ENCODE peak calls at places on chromosomes 3 and 15, in seven cellular contexts. R, H, Z, V, J, A and N are unnamed samples.

GRCh38 chr15:58442122-58442521 is 10.3 kb downstream of the LIPC start:
- DNase-seq in R (no peak), H (no peak), Z (no peak), V (no peak), J (no peak), A (peak), N (no peak)

GRCh38 chr15:58179206-58179605 is 41.0 kb downstream of the AQP9 start:
- DNase-seq in R (no peak), H (no peak), Z (no peak), V (no peak), J (no peak), A (peak), N (no peak)

GRCh38 chr15:101037090-101037830 is 118.1 kb downstream of the LRRK1 start:
- DNase-seq in R (no peak), H (no peak), Z (no peak), V (no peak), J (no peak), A (no peak), N (no peak)

GRCh38 chr3:135531996-135532395 is 433.5 kb upstream of the PPP2R3A start:
- DNase-seq in R (no peak), H (no peak), Z (no peak), V (no peak), J (no peak), A (no peak), N (no peak)

GRCh38 chr15:88454231-88454630 is 13.0 kb downstream of the MRPL46 start:
- DNase-seq in R (no peak), H (no peak), Z (no peak), V (no peak), J (no peak), A (peak), N (no peak)

GRCh38 chr3:71398157-71398836 is 185.2 kb downstream of the FOXP1 start:
- DNase-seq in R (no peak), H (no peak), Z (no peak), V (no peak), J (no peak), A (no peak), N (no peak)

GRCh38 chr3:11136871-11137626 is 17.2 kb upstream of the HRH1 start:
- DNase-seq in R (peak), H (peak), Z (no peak), V (peak), J (no peak), A (peak), N (peak)

GRCh38 chr3:127746400-127747057 is 73.8 kb downstream of the ABTB1 start:
- DNase-seq in R (no peak), H (no peak), Z (no peak), V (no peak), J (no peak), A (no peak), N (no peak)

GRCh38 chr3:119559441-119559963 is at the start of gene CD80:
- DNase-seq in R (peak), H (peak), Z (no peak), V (no peak), J (peak), A (peak), N (no peak)
- TF ChIP-seq CTCF in R (peak), H (no peak), Z (no peak), V (peak), J (peak), A (peak), N (peak)

GRCh38 chr3:19346734-19347133 is 198.4 kb downstream of the KCNH8 start:
- DNase-seq in R (no peak), H (no peak), Z (no peak), V (no peak), J (no peak), A (no peak), N (no peak)
- H3K4me3 ChIP-seq in R (no peak), H (no peak), Z (no peak), V (no peak), J (no peak), A (no peak), N (no peak)

GRCh38 chr15:62068071-62068786 is 1.5 kb downstream of the C2CD4A start:
- DNase-seq in R (peak), H (peak), Z (peak), V (no peak), J (no peak), A (peak), N (no peak)
- TF ChIP-seq CTCF in R (peak), H (peak), Z (no peak), V (peak), J (no peak), A (no peak), N (no peak)

DNA sequence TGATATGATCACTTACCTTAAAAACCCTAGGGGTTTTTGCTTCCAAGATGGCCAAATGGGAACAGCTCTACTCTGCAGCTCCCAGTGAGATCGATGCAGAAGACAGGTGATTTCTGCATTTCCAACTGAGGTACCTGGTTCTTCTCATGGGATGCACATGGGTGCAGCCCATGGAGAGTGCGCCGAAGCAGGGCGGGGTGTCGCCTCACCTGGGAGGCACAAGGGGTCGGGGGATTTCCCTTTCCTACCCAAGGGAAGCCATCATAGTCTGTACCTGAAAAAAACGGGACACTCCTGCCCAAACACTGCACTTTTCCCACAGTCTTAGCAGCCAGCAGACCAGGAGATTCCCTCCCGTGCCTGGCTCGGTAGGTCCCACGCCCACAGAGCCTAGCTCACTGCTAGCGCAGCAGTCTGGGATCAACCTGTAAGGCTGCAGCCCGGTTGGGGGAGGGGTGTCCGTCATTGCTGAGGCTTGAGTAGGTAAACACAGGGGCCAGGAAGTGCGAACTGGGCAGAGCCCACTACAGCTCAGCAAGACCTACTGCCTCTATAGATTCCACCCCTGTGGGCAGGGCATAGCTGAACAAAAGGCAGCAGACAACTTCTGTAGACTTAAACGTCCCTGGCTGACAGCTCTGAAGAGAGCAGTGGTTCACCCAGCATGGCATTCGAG is 78.6 kb downstream of the CTNNB1 start:
- DNase-seq in R (peak), H (no peak), Z (no peak), V (no peak), J (no peak), A (no peak), N (no peak)
- H3K4me3 ChIP-seq in R (no peak), H (no peak), Z (no peak), V (no peak), J (no peak), A (no peak), N (no peak)